ENCODE peak calls at places on chromosomes 5 and 9, in ten cellular contexts. One of them, this sample, is unnamed.

GRCh38 chr9:82546131-82546530 is 516.8 kb downstream of the RASEF start:
- DNase-seq in brain microvascular endothelial cell: no peak
- DNase-seq in foreskin keratinocyte: no peak
- DNase-seq in left ventricle myocardium inferior: no peak
- DNase-seq in A673: no peak
- DNase-seq in endothelial cell of umbilical vein: no peak
- DNase-seq in left lung: no peak
- DNase-seq in CD4-positive, alpha-beta memory T cell: no peak
- DNase-seq in RWPE2: no peak
- DNase-seq in adipocyte: no peak
- DNase-seq in this sample: no peak

GRCh38 chr5:150703767-150704166 is 2.9 kb upstream of the RBM22 start:
- DNase-seq in brain microvascular endothelial cell: no peak
- DNase-seq in foreskin keratinocyte: no peak
- DNase-seq in left ventricle myocardium inferior: no peak
- DNase-seq in A673: no peak
- DNase-seq in endothelial cell of umbilical vein: no peak
- DNase-seq in left lung: no peak
- DNase-seq in CD4-positive, alpha-beta memory T cell: no peak
- DNase-seq in RWPE2: no peak
- DNase-seq in adipocyte: no peak
- DNase-seq in this sample: no peak

GRCh38 chr5:87002485-87002884 is 265.2 kb upstream of the RASA1 start:
- DNase-seq in brain microvascular endothelial cell: peak; percentile 31
- DNase-seq in foreskin keratinocyte: no peak
- DNase-seq in left ventricle myocardium inferior: no peak
- DNase-seq in A673: no peak
- DNase-seq in endothelial cell of umbilical vein: no peak
- DNase-seq in left lung: no peak
- DNase-seq in CD4-positive, alpha-beta memory T cell: no peak
- DNase-seq in RWPE2: no peak
- DNase-seq in adipocyte: no peak
- DNase-seq in this sample: no peak

GRCh38 chr9:89473762-89474469 is 24.0 kb downstream of the SEMA4D start:
- DNase-seq in brain microvascular endothelial cell: no peak
- DNase-seq in foreskin keratinocyte: no peak
- DNase-seq in left ventricle myocardium inferior: no peak
- DNase-seq in A673: no peak
- DNase-seq in endothelial cell of umbilical vein: no peak
- DNase-seq in left lung: no peak
- DNase-seq in CD4-positive, alpha-beta memory T cell: no peak
- DNase-seq in RWPE2: no peak
- DNase-seq in adipocyte: peak; percentile 68
- DNase-seq in this sample: no peak

GRCh38 chr9:128192601-128193371 is 1.4 kb upstream of the CIZ1 start:
- DNase-seq in brain microvascular endothelial cell: peak; percentile 68
- DNase-seq in foreskin keratinocyte: peak; percentile 41
- DNase-seq in left ventricle myocardium inferior: peak; percentile 61
- DNase-seq in A673: peak; percentile 87
- DNase-seq in endothelial cell of umbilical vein: peak; percentile 95
- DNase-seq in left lung: peak; percentile 94
- DNase-seq in CD4-positive, alpha-beta memory T cell: peak; percentile 57
- DNase-seq in RWPE2: peak; percentile 89
- DNase-seq in adipocyte: no peak
- DNase-seq in this sample: peak; percentile 41

GRCh38 chr5:133611357-133612020 is 852 bp downstream of the FSTL4 start:
- DNase-seq in brain microvascular endothelial cell: no peak
- DNase-seq in foreskin keratinocyte: no peak
- DNase-seq in left ventricle myocardium inferior: no peak
- DNase-seq in A673: peak; percentile 10
- DNase-seq in endothelial cell of umbilical vein: no peak
- DNase-seq in left lung: no peak
- DNase-seq in CD4-positive, alpha-beta memory T cell: no peak
- DNase-seq in RWPE2: no peak
- DNase-seq in adipocyte: no peak
- DNase-seq in this sample: peak; percentile 15

GRCh38 chr5:17292434-17293015 is 75.1 kb downstream of the BASP1 start:
- DNase-seq in brain microvascular endothelial cell: no peak
- DNase-seq in foreskin keratinocyte: no peak
- DNase-seq in left ventricle myocardium inferior: no peak
- DNase-seq in A673: no peak
- DNase-seq in endothelial cell of umbilical vein: no peak
- DNase-seq in left lung: no peak
- DNase-seq in CD4-positive, alpha-beta memory T cell: no peak
- DNase-seq in RWPE2: no peak
- DNase-seq in adipocyte: no peak
- DNase-seq in this sample: no peak

GRCh38 chr5:142680605-142681259 is 5.2 kb downstream of the FGF1 start:
- DNase-seq in brain microvascular endothelial cell: no peak
- DNase-seq in foreskin keratinocyte: peak; percentile 89
- DNase-seq in left ventricle myocardium inferior: no peak
- DNase-seq in A673: no peak
- DNase-seq in endothelial cell of umbilical vein: no peak
- DNase-seq in left lung: no peak
- DNase-seq in CD4-positive, alpha-beta memory T cell: no peak
- DNase-seq in RWPE2: peak; percentile 97
- DNase-seq in adipocyte: no peak
- DNase-seq in this sample: no peak

GRCh38 chr5:82405166-82405565 is 127.0 kb upstream of the RPS23 start:
- DNase-seq in brain microvascular endothelial cell: peak; percentile 79
- DNase-seq in foreskin keratinocyte: peak; percentile 77
- DNase-seq in left ventricle myocardium inferior: no peak
- DNase-seq in A673: no peak
- DNase-seq in endothelial cell of umbilical vein: peak; percentile 77
- DNase-seq in left lung: no peak
- DNase-seq in CD4-positive, alpha-beta memory T cell: no peak
- DNase-seq in RWPE2: no peak
- DNase-seq in adipocyte: peak; percentile 71
- DNase-seq in this sample: no peak

GRCh38 chr9:3136999-3137675 is 293.2 kb upstream of the PUM3 start:
- DNase-seq in brain microvascular endothelial cell: no peak
- DNase-seq in foreskin keratinocyte: no peak
- DNase-seq in left ventricle myocardium inferior: no peak
- DNase-seq in A673: peak; percentile 5
- DNase-seq in endothelial cell of umbilical vein: no peak
- DNase-seq in left lung: no peak
- DNase-seq in CD4-positive, alpha-beta memory T cell: no peak
- DNase-seq in RWPE2: no peak
- DNase-seq in adipocyte: no peak
- DNase-seq in this sample: no peak
- H3K27me3 ChIP-seq in brain microvascular endothelial cell: no peaks in the 10 kb centered on the region
- H3K27me3 ChIP-seq in foreskin keratinocyte: no peaks in the 10 kb centered on the region
- H3K27me3 ChIP-seq in left ventricle myocardium inferior: no peaks in the 10 kb centered on the region
- H3K27me3 ChIP-seq in A673: no peaks in the 10 kb centered on the region
- H3K27me3 ChIP-seq in endothelial cell of umbilical vein: no peaks in the 10 kb centered on the region
- H3K27me3 ChIP-seq in left lung: no peaks in the 10 kb centered on the region
- H3K27me3 ChIP-seq in CD4-positive, alpha-beta memory T cell: no peaks in the 10 kb centered on the region
- H3K27me3 ChIP-seq in RWPE2: no peaks in the 10 kb centered on the region
- H3K27me3 ChIP-seq in adipocyte: no peaks in the 10 kb centered on the region
- H3K27me3 ChIP-seq in this sample: no peaks in the 10 kb centered on the region

GRCh38 chr5:606061-606460 is 6.1 kb upstream of the CEP72 start:
- DNase-seq in brain microvascular endothelial cell: no peak
- DNase-seq in foreskin keratinocyte: no peak
- DNase-seq in left ventricle myocardium inferior: no peak
- DNase-seq in A673: no peak
- DNase-seq in endothelial cell of umbilical vein: no peak
- DNase-seq in left lung: no peak
- DNase-seq in CD4-positive, alpha-beta memory T cell: no peak
- DNase-seq in RWPE2: peak; percentile 63
- DNase-seq in adipocyte: no peak
- DNase-seq in this sample: no peak
- H3K27me3 ChIP-seq in brain microvascular endothelial cell: no peaks in the 10 kb centered on the region
- H3K27me3 ChIP-seq in foreskin keratinocyte: no peaks in the 10 kb centered on the region
- H3K27me3 ChIP-seq in left ventricle myocardium inferior: peaks cover 71% of the 10 kb centered on the region
- H3K27me3 ChIP-seq in A673: no peaks in the 10 kb centered on the region
- H3K27me3 ChIP-seq in endothelial cell of umbilical vein: no peaks in the 10 kb centered on the region
- H3K27me3 ChIP-seq in left lung: peaks cover 72% of the 10 kb centered on the region
- H3K27me3 ChIP-seq in CD4-positive, alpha-beta memory T cell: no peaks in the 10 kb centered on the region
- H3K27me3 ChIP-seq in RWPE2: peaks cover 29% of the 10 kb centered on the region
- H3K27me3 ChIP-seq in adipocyte: peaks cover 16% of the 10 kb centered on the region
- H3K27me3 ChIP-seq in this sample: no peaks in the 10 kb centered on the region

GRCh38 chr5:160382361-160382760 is 11.9 kb upstream of the C1QTNF2 start:
- DNase-seq in brain microvascular endothelial cell: no peak
- DNase-seq in foreskin keratinocyte: no peak
- DNase-seq in left ventricle myocardium inferior: no peak
- DNase-seq in A673: peak; percentile 36
- DNase-seq in endothelial cell of umbilical vein: no peak
- DNase-seq in left lung: no peak
- DNase-seq in CD4-positive, alpha-beta memory T cell: no peak
- DNase-seq in RWPE2: no peak
- DNase-seq in adipocyte: no peak
- DNase-seq in this sample: no peak

GRCh38 chr5:160380041-160380440 is 9.6 kb upstream of the C1QTNF2 start:
- DNase-seq in brain microvascular endothelial cell: no peak
- DNase-seq in foreskin keratinocyte: no peak
- DNase-seq in left ventricle myocardium inferior: no peak
- DNase-seq in A673: no peak
- DNase-seq in endothelial cell of umbilical vein: no peak
- DNase-seq in left lung: no peak
- DNase-seq in CD4-positive, alpha-beta memory T cell: no peak
- DNase-seq in RWPE2: no peak
- DNase-seq in adipocyte: no peak
- DNase-seq in this sample: no peak

GRCh38 chr5:160375166-160375565 is 4.7 kb upstream of the C1QTNF2 start:
- DNase-seq in brain microvascular endothelial cell: peak; percentile 5
- DNase-seq in foreskin keratinocyte: no peak
- DNase-seq in left ventricle myocardium inferior: no peak
- DNase-seq in A673: no peak
- DNase-seq in endothelial cell of umbilical vein: no peak
- DNase-seq in left lung: no peak
- DNase-seq in CD4-positive, alpha-beta memory T cell: no peak
- DNase-seq in RWPE2: no peak
- DNase-seq in adipocyte: peak; percentile 41
- DNase-seq in this sample: no peak

GRCh38 chr5:160379485-160379884 is 9.1 kb upstream of the C1QTNF2 start:
- DNase-seq in brain microvascular endothelial cell: no peak
- DNase-seq in foreskin keratinocyte: no peak
- DNase-seq in left ventricle myocardium inferior: no peak
- DNase-seq in A673: no peak
- DNase-seq in endothelial cell of umbilical vein: no peak
- DNase-seq in left lung: no peak
- DNase-seq in CD4-positive, alpha-beta memory T cell: no peak
- DNase-seq in RWPE2: no peak
- DNase-seq in adipocyte: no peak
- DNase-seq in this sample: no peak

DNA sequence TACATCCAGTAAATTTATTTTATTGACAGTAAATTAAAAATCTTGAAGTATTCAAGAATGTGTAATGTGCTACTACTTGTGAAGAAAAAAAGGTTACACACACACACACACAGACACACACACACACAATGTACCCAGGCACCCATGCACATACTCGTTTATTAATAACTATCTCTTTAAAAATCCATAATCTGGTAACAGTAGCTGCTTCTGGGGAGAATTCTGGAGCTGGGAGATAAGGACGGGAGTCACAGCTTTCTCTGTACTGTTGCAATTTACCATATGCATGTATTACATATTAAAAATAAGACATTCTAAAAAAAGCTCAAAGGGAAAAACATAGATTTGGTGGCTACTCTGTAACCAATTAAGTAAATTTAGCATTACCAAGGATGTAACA is 7.9 kb upstream of the C1QTNF2 start:
- DNase-seq in brain microvascular endothelial cell: no peak
- DNase-seq in foreskin keratinocyte: no peak
- DNase-seq in left ventricle myocardium inferior: no peak
- DNase-seq in A673: no peak
- DNase-seq in endothelial cell of umbilical vein: no peak
- DNase-seq in left lung: no peak
- DNase-seq in CD4-positive, alpha-beta memory T cell: no peak
- DNase-seq in RWPE2: no peak
- DNase-seq in adipocyte: no peak
- DNase-seq in this sample: no peak
- H3K27me3 ChIP-seq in brain microvascular endothelial cell: peaks cover 2% of the 10 kb centered on the region
- H3K27me3 ChIP-seq in foreskin keratinocyte: peaks cover 77% of the 10 kb centered on the region
- H3K27me3 ChIP-seq in left ventricle myocardium inferior: no peaks in the 10 kb centered on the region
- H3K27me3 ChIP-seq in A673: peaks cover 7% of the 10 kb centered on the region
- H3K27me3 ChIP-seq in endothelial cell of umbilical vein: peaks cover 48% of the 10 kb centered on the region
- H3K27me3 ChIP-seq in left lung: no peaks in the 10 kb centered on the region
- H3K27me3 ChIP-seq in CD4-positive, alpha-beta memory T cell: no peaks in the 10 kb centered on the region
- H3K27me3 ChIP-seq in RWPE2: peaks cover 19% of the 10 kb centered on the region
- H3K27me3 ChIP-seq in adipocyte: peaks cover 17% of the 10 kb centered on the region
- H3K27me3 ChIP-seq in this sample: no peaks in the 10 kb centered on the region

GRCh38 chr5:135038829-135039525 is 4.9 kb upstream of the PITX1 start:
- DNase-seq in brain microvascular endothelial cell: no peak
- DNase-seq in foreskin keratinocyte: no peak
- DNase-seq in left ventricle myocardium inferior: no peak
- DNase-seq in A673: no peak
- DNase-seq in endothelial cell of umbilical vein: no peak
- DNase-seq in left lung: peak; percentile 68
- DNase-seq in CD4-positive, alpha-beta memory T cell: no peak
- DNase-seq in RWPE2: no peak
- DNase-seq in adipocyte: peak; percentile 74
- DNase-seq in this sample: no peak
- H3K27me3 ChIP-seq in brain microvascular endothelial cell: peaks cover 91% of the 10 kb centered on the region
- H3K27me3 ChIP-seq in foreskin keratinocyte: peaks cover 97% of the 10 kb centered on the region
- H3K27me3 ChIP-seq in left ventricle myocardium inferior: peaks cover 100% of the 10 kb centered on the region
- H3K27me3 ChIP-seq in A673: peaks cover 76% of the 10 kb centered on the region
- H3K27me3 ChIP-seq in endothelial cell of umbilical vein: peaks cover 92% of the 10 kb centered on the region
- H3K27me3 ChIP-seq in left lung: peaks cover 99% of the 10 kb centered on the region
- H3K27me3 ChIP-seq in CD4-positive, alpha-beta memory T cell: peaks cover 29% of the 10 kb centered on the region
- H3K27me3 ChIP-seq in RWPE2: peaks cover 11% of the 10 kb centered on the region
- H3K27me3 ChIP-seq in adipocyte: peaks cover 90% of the 10 kb centered on the region
- H3K27me3 ChIP-seq in this sample: peaks cover 5% of the 10 kb centered on the region

GRCh38 chr9:38129366-38129765 is 60.3 kb upstream of the SHB start:
- DNase-seq in brain microvascular endothelial cell: no peak
- DNase-seq in foreskin keratinocyte: no peak
- DNase-seq in left ventricle myocardium inferior: no peak
- DNase-seq in A673: no peak
- DNase-seq in endothelial cell of umbilical vein: no peak
- DNase-seq in left lung: no peak
- DNase-seq in CD4-positive, alpha-beta memory T cell: no peak
- DNase-seq in RWPE2: no peak
- DNase-seq in adipocyte: no peak
- DNase-seq in this sample: no peak

GRCh38 chr9:38125889-38126288 is 56.9 kb upstream of the SHB start:
- DNase-seq in brain microvascular endothelial cell: no peak
- DNase-seq in foreskin keratinocyte: peak; percentile 51
- DNase-seq in left ventricle myocardium inferior: no peak
- DNase-seq in A673: no peak
- DNase-seq in endothelial cell of umbilical vein: no peak
- DNase-seq in left lung: no peak
- DNase-seq in CD4-positive, alpha-beta memory T cell: no peak
- DNase-seq in RWPE2: no peak
- DNase-seq in adipocyte: no peak
- DNase-seq in this sample: no peak

GRCh38 chr9:38128752-38129270 is 59.8 kb upstream of the SHB start:
- DNase-seq in brain microvascular endothelial cell: no peak
- DNase-seq in foreskin keratinocyte: no peak
- DNase-seq in left ventricle myocardium inferior: no peak
- DNase-seq in A673: no peak
- DNase-seq in endothelial cell of umbilical vein: no peak
- DNase-seq in left lung: no peak
- DNase-seq in CD4-positive, alpha-beta memory T cell: no peak
- DNase-seq in RWPE2: no peak
- DNase-seq in adipocyte: no peak
- DNase-seq in this sample: no peak

GRCh38 chr9:38126730-38127129 is 57.7 kb upstream of the SHB start:
- DNase-seq in brain microvascular endothelial cell: no peak
- DNase-seq in foreskin keratinocyte: no peak
- DNase-seq in left ventricle myocardium inferior: no peak
- DNase-seq in A673: peak; percentile 24
- DNase-seq in endothelial cell of umbilical vein: no peak
- DNase-seq in left lung: no peak
- DNase-seq in CD4-positive, alpha-beta memory T cell: no peak
- DNase-seq in RWPE2: no peak
- DNase-seq in adipocyte: no peak
- DNase-seq in this sample: no peak

GRCh38 chr9:38127271-38127839 is 58.3 kb upstream of the SHB start:
- DNase-seq in brain microvascular endothelial cell: no peak
- DNase-seq in foreskin keratinocyte: no peak
- DNase-seq in left ventricle myocardium inferior: no peak
- DNase-seq in A673: peak; percentile 19
- DNase-seq in endothelial cell of umbilical vein: no peak
- DNase-seq in left lung: no peak
- DNase-seq in CD4-positive, alpha-beta memory T cell: no peak
- DNase-seq in RWPE2: no peak
- DNase-seq in adipocyte: peak; percentile 7
- DNase-seq in this sample: no peak
- H3K27me3 ChIP-seq in brain microvascular endothelial cell: peaks cover 2% of the 10 kb centered on the region
- H3K27me3 ChIP-seq in foreskin keratinocyte: peaks cover 2% of the 10 kb centered on the region
- H3K27me3 ChIP-seq in left ventricle myocardium inferior: peaks cover 33% of the 10 kb centered on the region
- H3K27me3 ChIP-seq in A673: peaks cover 4% of the 10 kb centered on the region
- H3K27me3 ChIP-seq in endothelial cell of umbilical vein: peaks cover 11% of the 10 kb centered on the region
- H3K27me3 ChIP-seq in left lung: peaks cover 7% of the 10 kb centered on the region
- H3K27me3 ChIP-seq in CD4-positive, alpha-beta memory T cell: no peaks in the 10 kb centered on the region
- H3K27me3 ChIP-seq in RWPE2: no peaks in the 10 kb centered on the region
- H3K27me3 ChIP-seq in adipocyte: peaks cover 69% of the 10 kb centered on the region
- H3K27me3 ChIP-seq in this sample: no peaks in the 10 kb centered on the region

This sample was measured in GM06990.